ENCODE peak calls at places on chromosomes 1 and 21, in four cellular contexts. X, J, P and O are unnamed samples.

GRCh38 chr1:175671066-175671465 is 72.3 kb downstream of the TNR start:
- DNase-seq in X (no peak), J (no peak), P (no peak), O (no peak)

GRCh38 chr1:19484793-19485361 is 462 bp downstream of the CAPZB start:
- DNase-seq in X (no peak), J (peak; percentile 45), P (peak; percentile 58), O (no peak)

GRCh38 chr1:40479156-40479555 is 2.1 kb downstream of the ZFP69 start:
- DNase-seq in X (no peak), J (no peak), P (no peak), O (no peak)

GRCh38 chr1:104402178-104402577 is 652.5 kb downstream of the AMY1C start:
- DNase-seq in X (peak; percentile 39), J (no peak), P (no peak), O (no peak)

GRCh38 chr1:214552174-214552608 is 789 bp upstream of the PTPN14 start:
- DNase-seq in X (no peak), J (peak; percentile 85), P (no peak), O (no peak)

GRCh38 chr1:155064109-155064812 is 721 bp downstream of the EFNA4 start:
- DNase-seq in X (peak; percentile 65), J (peak; percentile 51), P (peak; percentile 60), O (no peak)

GRCh38 chr1:16882995-16883394 is 12.8 kb upstream of the RNU1-2 start:
- DNase-seq in X (no peak), J (no peak), P (no peak), O (no peak)

GRCh38 chr21:45525153-45525909 is 16.9 kb downstream of the SLC19A1 start:
- DNase-seq in X (no peak), J (no peak), P (peak; percentile 11), O (no peak)

GRCh38 chr1:89635825-89636815 is 3.2 kb downstream of the LRRC8C start:
- DNase-seq in X (no peak), J (peak; percentile 52), P (peak; percentile 48), O (no peak)

GRCh38 chr1:93179886-93180722 is at the start of gene TMED5:
- DNase-seq in X (peak; percentile 97), J (peak; percentile 100), P (peak; percentile 98), O (peak; percentile 97)

GRCh38 chr1:15036101-15036500 is 117.4 kb upstream of the TMEM51 start:
- DNase-seq in X (no peak), J (no peak), P (no peak), O (no peak)

GRCh38 chr1:234708700-234709395 is 98.9 kb upstream of the IRF2BP2 start:
- DNase-seq in X (no peak), J (no peak), P (no peak), O (no peak)

GRCh38 chr21:36463991-36464390 is 15.9 kb downstream of the CLDN14 start:
- DNase-seq in X (no peak), J (no peak), P (no peak), O (no peak)